ENCODE peak calls at places on chromosomes 7 and 10, in eight cellular contexts. One of them, this sample, is unnamed.

GRCh38 chr7:39936786-39937185 is 13.3 kb upstream of the CDK13 start:
- DNase-seq in tibial artery: no peak
- DNase-seq in activated CD4-positive, alpha-beta T cell treated with anti-CD3 and anti-CD28 coated beads for 4 hours: no peak
- DNase-seq in kidney glomerular epithelial cell: no peak
- DNase-seq in AG09309: no peak
- DNase-seq in stimulated activated CD4-positive, alpha-beta T cell treated with anti-CD3 and anti-CD28 coated beads, TNF-alpha, amount 100 ng/mL, for 24 hours: no peak
- DNase-seq in GM12865: no peak
- DNase-seq in B cell: no peak
- DNase-seq in this sample: no peak

GRCh38 chr7:121330053-121330833 is 1.4 kb downstream of the WNT16 start:
- DNase-seq in stimulated activated CD4-positive, alpha-beta T cell treated with anti-CD3 and anti-CD28 coated beads, TNF-alpha, amount 100 ng/mL, for 24 hours: no peak
- DNase-seq in GM12865: no peak
- DNase-seq in B cell: peak
- DNase-seq in AG09309: no peak
- DNase-seq in activated CD4-positive, alpha-beta T cell treated with anti-CD3 and anti-CD28 coated beads for 4 hours: no peak
- DNase-seq in tibial artery: no peak
- DNase-seq in kidney glomerular epithelial cell: no peak
- DNase-seq in this sample: no peak

GRCh38 chr7:117219485-117219884 is 103.4 kb downstream of the WNT2 start:
- DNase-seq in stimulated activated CD4-positive, alpha-beta T cell treated with anti-CD3 and anti-CD28 coated beads, TNF-alpha, amount 100 ng/mL, for 24 hours: no peak
- DNase-seq in activated CD4-positive, alpha-beta T cell treated with anti-CD3 and anti-CD28 coated beads for 4 hours: no peak
- DNase-seq in GM12865: no peak
- DNase-seq in tibial artery: no peak
- DNase-seq in kidney glomerular epithelial cell: no peak
- DNase-seq in B cell: no peak
- DNase-seq in AG09309: no peak
- DNase-seq in this sample: no peak

GRCh38 chr10:28130267-28130666 is 131.4 kb upstream of the ODAD2 start:
- DNase-seq in stimulated activated CD4-positive, alpha-beta T cell treated with anti-CD3 and anti-CD28 coated beads, TNF-alpha, amount 100 ng/mL, for 24 hours: no peak
- DNase-seq in tibial artery: no peak
- DNase-seq in GM12865: no peak
- DNase-seq in activated CD4-positive, alpha-beta T cell treated with anti-CD3 and anti-CD28 coated beads for 4 hours: no peak
- DNase-seq in AG09309: peak
- DNase-seq in B cell: no peak
- DNase-seq in kidney glomerular epithelial cell: no peak
- DNase-seq in this sample: no peak

GRCh38 chr10:77633376-77633775 is 4.2 kb downstream of the KCNMA1 start:
- DNase-seq in stimulated activated CD4-positive, alpha-beta T cell treated with anti-CD3 and anti-CD28 coated beads, TNF-alpha, amount 100 ng/mL, for 24 hours: no peak
- DNase-seq in activated CD4-positive, alpha-beta T cell treated with anti-CD3 and anti-CD28 coated beads for 4 hours: no peak
- DNase-seq in GM12865: no peak
- DNase-seq in kidney glomerular epithelial cell: no peak
- DNase-seq in B cell: no peak
- DNase-seq in tibial artery: no peak
- DNase-seq in AG09309: no peak
- DNase-seq in this sample: no peak

GRCh38 chr10:74738543-74738942 is 87.9 kb upstream of the KAT6B start:
- DNase-seq in AG09309: no peak
- DNase-seq in kidney glomerular epithelial cell: no peak
- DNase-seq in tibial artery: no peak
- DNase-seq in B cell: no peak
- DNase-seq in stimulated activated CD4-positive, alpha-beta T cell treated with anti-CD3 and anti-CD28 coated beads, TNF-alpha, amount 100 ng/mL, for 24 hours: no peak
- DNase-seq in activated CD4-positive, alpha-beta T cell treated with anti-CD3 and anti-CD28 coated beads for 4 hours: no peak
- DNase-seq in GM12865: peak
- DNase-seq in this sample: no peak

GRCh38 chr10:77319557-77319956 is 318.1 kb downstream of the KCNMA1 start:
- DNase-seq in kidney glomerular epithelial cell: no peak
- DNase-seq in tibial artery: no peak
- DNase-seq in B cell: no peak
- DNase-seq in stimulated activated CD4-positive, alpha-beta T cell treated with anti-CD3 and anti-CD28 coated beads, TNF-alpha, amount 100 ng/mL, for 24 hours: no peak
- DNase-seq in activated CD4-positive, alpha-beta T cell treated with anti-CD3 and anti-CD28 coated beads for 4 hours: no peak
- DNase-seq in AG09309: peak
- DNase-seq in GM12865: no peak
- DNase-seq in this sample: no peak

GRCh38 chr10:132849546-132850031 is 63.6 kb upstream of the NKX6-2 start:
- DNase-seq in AG09309: no peak
- DNase-seq in B cell: no peak
- DNase-seq in kidney glomerular epithelial cell: no peak
- DNase-seq in activated CD4-positive, alpha-beta T cell treated with anti-CD3 and anti-CD28 coated beads for 4 hours: no peak
- DNase-seq in tibial artery: peak
- DNase-seq in stimulated activated CD4-positive, alpha-beta T cell treated with anti-CD3 and anti-CD28 coated beads, TNF-alpha, amount 100 ng/mL, for 24 hours: no peak
- DNase-seq in GM12865: no peak
- DNase-seq in this sample: no peak

GRCh38 chr7:36280840-36281812 is 108.5 kb upstream of the ANLN start:
- DNase-seq in activated CD4-positive, alpha-beta T cell treated with anti-CD3 and anti-CD28 coated beads for 4 hours: no peak
- DNase-seq in GM12865: peak
- DNase-seq in AG09309: peak
- DNase-seq in stimulated activated CD4-positive, alpha-beta T cell treated with anti-CD3 and anti-CD28 coated beads, TNF-alpha, amount 100 ng/mL, for 24 hours: no peak
- DNase-seq in B cell: no peak
- DNase-seq in kidney glomerular epithelial cell: peak
- DNase-seq in tibial artery: peak
- DNase-seq in this sample: peak

GRCh38 chr10:72034761-72035160 is 53.6 kb downstream of the SPOCK2 start:
- DNase-seq in stimulated activated CD4-positive, alpha-beta T cell treated with anti-CD3 and anti-CD28 coated beads, TNF-alpha, amount 100 ng/mL, for 24 hours: no peak
- DNase-seq in kidney glomerular epithelial cell: no peak
- DNase-seq in tibial artery: no peak
- DNase-seq in B cell: no peak
- DNase-seq in activated CD4-positive, alpha-beta T cell treated with anti-CD3 and anti-CD28 coated beads for 4 hours: no peak
- DNase-seq in AG09309: no peak
- DNase-seq in GM12865: no peak
- DNase-seq in this sample: no peak

GRCh38 chr7:107742678-107743566 is 1.0 kb upstream of the CBLL1 start:
- DNase-seq in tibial artery: peak
- DNase-seq in stimulated activated CD4-positive, alpha-beta T cell treated with anti-CD3 and anti-CD28 coated beads, TNF-alpha, amount 100 ng/mL, for 24 hours: no peak
- DNase-seq in B cell: peak
- DNase-seq in activated CD4-positive, alpha-beta T cell treated with anti-CD3 and anti-CD28 coated beads for 4 hours: no peak
- DNase-seq in GM12865: no peak
- DNase-seq in AG09309: no peak
- DNase-seq in kidney glomerular epithelial cell: peak
- DNase-seq in this sample: no peak

GRCh38 chr7:94669773-94670495 is 14.0 kb upstream of the SGCE start:
- DNase-seq in kidney glomerular epithelial cell: no peak
- DNase-seq in GM12865: no peak
- DNase-seq in AG09309: no peak
- DNase-seq in stimulated activated CD4-positive, alpha-beta T cell treated with anti-CD3 and anti-CD28 coated beads, TNF-alpha, amount 100 ng/mL, for 24 hours: no peak
- DNase-seq in B cell: no peak
- DNase-seq in tibial artery: no peak
- DNase-seq in activated CD4-positive, alpha-beta T cell treated with anti-CD3 and anti-CD28 coated beads for 4 hours: no peak
- DNase-seq in this sample: no peak

GRCh38 chr7:104973909-104974415 is 40.0 kb upstream of the KMT2E start:
- DNase-seq in AG09309: peak
- DNase-seq in B cell: no peak
- DNase-seq in GM12865: no peak
- DNase-seq in kidney glomerular epithelial cell: no peak
- DNase-seq in stimulated activated CD4-positive, alpha-beta T cell treated with anti-CD3 and anti-CD28 coated beads, TNF-alpha, amount 100 ng/mL, for 24 hours: no peak
- DNase-seq in tibial artery: no peak
- DNase-seq in activated CD4-positive, alpha-beta T cell treated with anti-CD3 and anti-CD28 coated beads for 4 hours: no peak
- DNase-seq in this sample: peak

GRCh38 chr10:59362184-59362966 is at the start of gene FAM13C:
- DNase-seq in GM12865: peak
- DNase-seq in activated CD4-positive, alpha-beta T cell treated with anti-CD3 and anti-CD28 coated beads for 4 hours: no peak
- DNase-seq in AG09309: no peak
- DNase-seq in kidney glomerular epithelial cell: peak
- DNase-seq in B cell: no peak
- DNase-seq in stimulated activated CD4-positive, alpha-beta T cell treated with anti-CD3 and anti-CD28 coated beads, TNF-alpha, amount 100 ng/mL, for 24 hours: no peak
- DNase-seq in tibial artery: peak
- DNase-seq in this sample: peak

GRCh38 chr10:28991326-28991725 is 297.5 kb upstream of the LYZL1 start:
- DNase-seq in stimulated activated CD4-positive, alpha-beta T cell treated with anti-CD3 and anti-CD28 coated beads, TNF-alpha, amount 100 ng/mL, for 24 hours: no peak
- DNase-seq in B cell: no peak
- DNase-seq in kidney glomerular epithelial cell: peak
- DNase-seq in GM12865: no peak
- DNase-seq in tibial artery: peak
- DNase-seq in AG09309: peak
- DNase-seq in activated CD4-positive, alpha-beta T cell treated with anti-CD3 and anti-CD28 coated beads for 4 hours: no peak
- DNase-seq in this sample: peak

GRCh38 chr10:4982764-4983226 is 19.6 kb downstream of the AKR1C1 start:
- DNase-seq in tibial artery: peak
- DNase-seq in GM12865: no peak
- DNase-seq in stimulated activated CD4-positive, alpha-beta T cell treated with anti-CD3 and anti-CD28 coated beads, TNF-alpha, amount 100 ng/mL, for 24 hours: no peak
- DNase-seq in activated CD4-positive, alpha-beta T cell treated with anti-CD3 and anti-CD28 coated beads for 4 hours: no peak
- DNase-seq in kidney glomerular epithelial cell: no peak
- DNase-seq in B cell: no peak
- DNase-seq in AG09309: no peak
- DNase-seq in this sample: no peak

GRCh38 chr10:26721561-26721960 is 24.1 kb downstream of the PDSS1 start:
- DNase-seq in stimulated activated CD4-positive, alpha-beta T cell treated with anti-CD3 and anti-CD28 coated beads, TNF-alpha, amount 100 ng/mL, for 24 hours: no peak
- DNase-seq in tibial artery: no peak
- DNase-seq in GM12865: no peak
- DNase-seq in activated CD4-positive, alpha-beta T cell treated with anti-CD3 and anti-CD28 coated beads for 4 hours: no peak
- DNase-seq in kidney glomerular epithelial cell: no peak
- DNase-seq in AG09309: no peak
- DNase-seq in B cell: no peak
- DNase-seq in this sample: no peak

GRCh38 chr7:147279951-147280350 is 1163.3 kb downstream of the CNTNAP2 start:
- DNase-seq in B cell: no peak
- DNase-seq in tibial artery: no peak
- DNase-seq in stimulated activated CD4-positive, alpha-beta T cell treated with anti-CD3 and anti-CD28 coated beads, TNF-alpha, amount 100 ng/mL, for 24 hours: no peak
- DNase-seq in AG09309: no peak
- DNase-seq in GM12865: no peak
- DNase-seq in kidney glomerular epithelial cell: no peak
- DNase-seq in activated CD4-positive, alpha-beta T cell treated with anti-CD3 and anti-CD28 coated beads for 4 hours: no peak
- DNase-seq in this sample: no peak

GRCh38 chr7:43454936-43455518 is 127.9 kb upstream of the STK17A start:
- DNase-seq in B cell: peak
- DNase-seq in kidney glomerular epithelial cell: peak
- DNase-seq in stimulated activated CD4-positive, alpha-beta T cell treated with anti-CD3 and anti-CD28 coated beads, TNF-alpha, amount 100 ng/mL, for 24 hours: no peak
- DNase-seq in tibial artery: no peak
- DNase-seq in AG09309: no peak
- DNase-seq in activated CD4-positive, alpha-beta T cell treated with anti-CD3 and anti-CD28 coated beads for 4 hours: no peak
- DNase-seq in GM12865: peak
- DNase-seq in this sample: peak

GRCh38 chr10:119207713-119208552 is 562 bp downstream of the GRK5 start:
- DNase-seq in activated CD4-positive, alpha-beta T cell treated with anti-CD3 and anti-CD28 coated beads for 4 hours: peak
- DNase-seq in B cell: no peak
- DNase-seq in GM12865: peak
- DNase-seq in stimulated activated CD4-positive, alpha-beta T cell treated with anti-CD3 and anti-CD28 coated beads, TNF-alpha, amount 100 ng/mL, for 24 hours: no peak
- DNase-seq in tibial artery: peak
- DNase-seq in kidney glomerular epithelial cell: peak
- DNase-seq in AG09309: no peak
- DNase-seq in this sample: no peak

GRCh38 chr10:86244296-86244695 is 122.3 kb downstream of the GRID1 start:
- DNase-seq in GM12865: no peak
- DNase-seq in activated CD4-positive, alpha-beta T cell treated with anti-CD3 and anti-CD28 coated beads for 4 hours: no peak
- DNase-seq in stimulated activated CD4-positive, alpha-beta T cell treated with anti-CD3 and anti-CD28 coated beads, TNF-alpha, amount 100 ng/mL, for 24 hours: no peak
- DNase-seq in kidney glomerular epithelial cell: no peak
- DNase-seq in B cell: no peak
- DNase-seq in tibial artery: no peak
- DNase-seq in AG09309: no peak
- DNase-seq in this sample: no peak

GRCh38 chr10:113775681-113776294 is 24.3 kb downstream of the PLEKHS1 start:
- DNase-seq in activated CD4-positive, alpha-beta T cell treated with anti-CD3 and anti-CD28 coated beads for 4 hours: no peak
- DNase-seq in kidney glomerular epithelial cell: no peak
- DNase-seq in tibial artery: no peak
- DNase-seq in GM12865: no peak
- DNase-seq in B cell: no peak
- DNase-seq in stimulated activated CD4-positive, alpha-beta T cell treated with anti-CD3 and anti-CD28 coated beads, TNF-alpha, amount 100 ng/mL, for 24 hours: no peak
- DNase-seq in AG09309: no peak
- DNase-seq in this sample: no peak

GRCh38 chr7:5586279-5586962 is 162.8 kb upstream of the TNRC18 start:
- DNase-seq in tibial artery: no peak
- DNase-seq in GM12865: no peak
- DNase-seq in kidney glomerular epithelial cell: no peak
- DNase-seq in stimulated activated CD4-positive, alpha-beta T cell treated with anti-CD3 and anti-CD28 coated beads, TNF-alpha, amount 100 ng/mL, for 24 hours: no peak
- DNase-seq in activated CD4-positive, alpha-beta T cell treated with anti-CD3 and anti-CD28 coated beads for 4 hours: no peak
- DNase-seq in AG09309: no peak
- DNase-seq in B cell: no peak
- DNase-seq in this sample: no peak

GRCh38 chr7:30029696-30030095 is 1.5 kb downstream of the PLEKHA8 start:
- DNase-seq in AG09309: no peak
- DNase-seq in GM12865: peak
- DNase-seq in activated CD4-positive, alpha-beta T cell treated with anti-CD3 and anti-CD28 coated beads for 4 hours: peak
- DNase-seq in tibial artery: no peak
- DNase-seq in B cell: peak
- DNase-seq in kidney glomerular epithelial cell: peak
- DNase-seq in stimulated activated CD4-positive, alpha-beta T cell treated with anti-CD3 and anti-CD28 coated beads, TNF-alpha, amount 100 ng/mL, for 24 hours: no peak
- DNase-seq in this sample: no peak

GRCh38 chr7:130899638-130900401 is 165.8 kb upstream of the KLF14 start:
- DNase-seq in kidney glomerular epithelial cell: no peak
- DNase-seq in B cell: no peak
- DNase-seq in AG09309: no peak
- DNase-seq in tibial artery: no peak
- DNase-seq in activated CD4-positive, alpha-beta T cell treated with anti-CD3 and anti-CD28 coated beads for 4 hours: no peak
- DNase-seq in stimulated activated CD4-positive, alpha-beta T cell treated with anti-CD3 and anti-CD28 coated beads, TNF-alpha, amount 100 ng/mL, for 24 hours: no peak
- DNase-seq in GM12865: peak
- DNase-seq in this sample: no peak

GRCh38 chr7:48035301-48035966 is at the start of gene C7orf57:
- DNase-seq in activated CD4-positive, alpha-beta T cell treated with anti-CD3 and anti-CD28 coated beads for 4 hours: peak
- DNase-seq in B cell: peak
- DNase-seq in GM12865: peak
- DNase-seq in stimulated activated CD4-positive, alpha-beta T cell treated with anti-CD3 and anti-CD28 coated beads, TNF-alpha, amount 100 ng/mL, for 24 hours: peak
- DNase-seq in tibial artery: peak
- DNase-seq in kidney glomerular epithelial cell: peak
- DNase-seq in AG09309: no peak
- DNase-seq in this sample: peak

GRCh38 chr7:141956084-141956483 is 9.3 kb upstream of the CLEC5A start:
- DNase-seq in stimulated activated CD4-positive, alpha-beta T cell treated with anti-CD3 and anti-CD28 coated beads, TNF-alpha, amount 100 ng/mL, for 24 hours: no peak
- DNase-seq in kidney glomerular epithelial cell: no peak
- DNase-seq in AG09309: no peak
- DNase-seq in activated CD4-positive, alpha-beta T cell treated with anti-CD3 and anti-CD28 coated beads for 4 hours: no peak
- DNase-seq in tibial artery: no peak
- DNase-seq in B cell: no peak
- DNase-seq in GM12865: no peak
- DNase-seq in this sample: no peak

GRCh38 chr7:148824864-148825263 is 59.2 kb downstream of the EZH2 start:
- DNase-seq in activated CD4-positive, alpha-beta T cell treated with anti-CD3 and anti-CD28 coated beads for 4 hours: no peak
- DNase-seq in kidney glomerular epithelial cell: no peak
- DNase-seq in B cell: no peak
- DNase-seq in tibial artery: no peak
- DNase-seq in GM12865: no peak
- DNase-seq in AG09309: no peak
- DNase-seq in stimulated activated CD4-positive, alpha-beta T cell treated with anti-CD3 and anti-CD28 coated beads, TNF-alpha, amount 100 ng/mL, for 24 hours: no peak
- DNase-seq in this sample: no peak

GRCh38 chr10:85642421-85643170 is 724.0 kb downstream of the GRID1 start:
- DNase-seq in kidney glomerular epithelial cell: peak
- DNase-seq in GM12865: no peak
- DNase-seq in B cell: no peak
- DNase-seq in tibial artery: no peak
- DNase-seq in activated CD4-positive, alpha-beta T cell treated with anti-CD3 and anti-CD28 coated beads for 4 hours: no peak
- DNase-seq in stimulated activated CD4-positive, alpha-beta T cell treated with anti-CD3 and anti-CD28 coated beads, TNF-alpha, amount 100 ng/mL, for 24 hours: no peak
- DNase-seq in AG09309: peak
- DNase-seq in this sample: peak

GRCh38 chr10:103692421-103693069 is 162.8 kb downstream of the SH3PXD2A start:
- DNase-seq in AG09309: no peak
- DNase-seq in stimulated activated CD4-positive, alpha-beta T cell treated with anti-CD3 and anti-CD28 coated beads, TNF-alpha, amount 100 ng/mL, for 24 hours: no peak
- DNase-seq in B cell: peak
- DNase-seq in GM12865: peak
- DNase-seq in tibial artery: no peak
- DNase-seq in activated CD4-positive, alpha-beta T cell treated with anti-CD3 and anti-CD28 coated beads for 4 hours: no peak
- DNase-seq in kidney glomerular epithelial cell: no peak
- DNase-seq in this sample: no peak

GRCh38 chr7:135490783-135491182 is 19.1 kb downstream of the CNOT4 start:
- DNase-seq in GM12865: no peak
- DNase-seq in tibial artery: no peak
- DNase-seq in stimulated activated CD4-positive, alpha-beta T cell treated with anti-CD3 and anti-CD28 coated beads, TNF-alpha, amount 100 ng/mL, for 24 hours: no peak
- DNase-seq in kidney glomerular epithelial cell: peak
- DNase-seq in AG09309: no peak
- DNase-seq in activated CD4-positive, alpha-beta T cell treated with anti-CD3 and anti-CD28 coated beads for 4 hours: no peak
- DNase-seq in B cell: no peak
- DNase-seq in this sample: no peak

GRCh38 chr7:16421333-16422099 is at the start of gene CRPPA:
- DNase-seq in activated CD4-positive, alpha-beta T cell treated with anti-CD3 and anti-CD28 coated beads for 4 hours: peak
- DNase-seq in stimulated activated CD4-positive, alpha-beta T cell treated with anti-CD3 and anti-CD28 coated beads, TNF-alpha, amount 100 ng/mL, for 24 hours: no peak
- DNase-seq in AG09309: no peak
- DNase-seq in B cell: peak
- DNase-seq in GM12865: no peak
- DNase-seq in kidney glomerular epithelial cell: peak
- DNase-seq in tibial artery: peak
- DNase-seq in this sample: no peak

GRCh38 chr10:98394855-98395440 is 20.0 kb downstream of the PYROXD2 start:
- DNase-seq in stimulated activated CD4-positive, alpha-beta T cell treated with anti-CD3 and anti-CD28 coated beads, TNF-alpha, amount 100 ng/mL, for 24 hours: no peak
- DNase-seq in kidney glomerular epithelial cell: no peak
- DNase-seq in tibial artery: no peak
- DNase-seq in B cell: no peak
- DNase-seq in AG09309: no peak
- DNase-seq in GM12865: no peak
- DNase-seq in activated CD4-positive, alpha-beta T cell treated with anti-CD3 and anti-CD28 coated beads for 4 hours: no peak
- DNase-seq in this sample: no peak

GRCh38 chr10:67818323-67818722 is 19.7 kb downstream of the DNAJC12 start:
- DNase-seq in AG09309: no peak
- DNase-seq in kidney glomerular epithelial cell: peak
- DNase-seq in tibial artery: no peak
- DNase-seq in GM12865: no peak
- DNase-seq in stimulated activated CD4-positive, alpha-beta T cell treated with anti-CD3 and anti-CD28 coated beads, TNF-alpha, amount 100 ng/mL, for 24 hours: no peak
- DNase-seq in activated CD4-positive, alpha-beta T cell treated with anti-CD3 and anti-CD28 coated beads for 4 hours: no peak
- DNase-seq in B cell: no peak
- DNase-seq in this sample: peak